ENCODE peak calls at places on chromosomes 11 and 22, in eight cellular contexts. G is A172; X is RPMI7951; U is neural crest cell; D is AG20443; J is heart left ventricle; P is ureter; Y is activated naive CD4-positive, alpha-beta T cell. F is an unnamed sample.

GRCh38 chr11:114762437-114762836 is 84.1 kb downstream of the NXPE2 start:
- DNase-seq in G (peak), X (peak), U (peak), D (peak), J (peak), P (peak), Y (no peak), F (peak)

GRCh38 chr11:19553683-19554333 is 158.8 kb upstream of the NAV2 start:
- DNase-seq in G (peak), X (peak), U (peak), D (peak), J (peak), P (peak), Y (peak), F (peak)

GRCh38 chr11:31437742-31438435 is 68.2 kb downstream of the DNAJC24 start:
- DNase-seq in G (peak), X (no peak), U (no peak), D (no peak), J (no peak), P (no peak), Y (no peak), F (no peak)

GRCh38 chr11:64688534-64688982 is 34.4 kb downstream of the NRXN2 start:
- DNase-seq in G (peak), X (peak), U (peak), D (peak), J (peak), P (peak), Y (peak), F (peak)

GRCh38 chr11:12457030-12457600 is 79.7 kb downstream of the PARVA start:
- DNase-seq in G (no peak), X (peak), U (no peak), D (peak), J (no peak), P (no peak), Y (no peak), F (no peak)

GRCh38 chr22:27669798-27670599 is 131.6 kb downstream of the MN1 start:
- DNase-seq in G (peak), X (peak), U (no peak), D (no peak), J (no peak), P (no peak), Y (no peak), F (peak)

GRCh38 chr22:22770280-22770871 is 117.2 kb upstream of the IGLL5 start:
- DNase-seq in G (peak), X (peak), U (peak), D (peak), J (no peak), P (no peak), Y (no peak), F (peak)

GRCh38 chr11:18229501-18229900 is 7.1 kb downstream of the SAA4 start:
- DNase-seq in G (no peak), X (no peak), U (no peak), D (no peak), J (no peak), P (no peak), Y (no peak), F (no peak)

GRCh38 chr11:103326070-103326794 is 217.0 kb downstream of the DYNC2H1 start:
- DNase-seq in G (peak), X (peak), U (peak), D (peak), J (peak), P (no peak), Y (no peak), F (peak)

GRCh38 chr22:20239063-20239950 is 28.8 kb downstream of the RTN4R start:
- DNase-seq in G (peak), X (no peak), U (no peak), D (peak), J (no peak), P (no peak), Y (no peak), F (peak)

GRCh38 chr11:7899418-7899817 is 31.6 kb downstream of the OR10A6 start:
- DNase-seq in G (no peak), X (peak), U (no peak), D (no peak), J (no peak), P (no peak), Y (no peak), F (no peak)

GRCh38 chr22:45781459-45781858 is 109.8 kb downstream of the ATXN10 start:
- DNase-seq in G (no peak), X (no peak), U (no peak), D (no peak), J (no peak), P (no peak), Y (no peak), F (no peak)

GRCh38 chr11:32213223-32213622 is 122.3 kb downstream of the RCN1 start:
- DNase-seq in G (peak), X (peak), U (no peak), D (peak), J (no peak), P (no peak), Y (no peak), F (no peak)

GRCh38 chr22:39674536-39674935 is 104.0 kb downstream of the CACNA1I start:
- DNase-seq in G (peak), X (peak), U (no peak), D (no peak), J (no peak), P (no peak), Y (no peak), F (no peak)

GRCh38 chr11:35598254-35599125 is 19.8 kb upstream of the FJX1 start:
- DNase-seq in G (peak), X (no peak), U (no peak), D (no peak), J (no peak), P (no peak), Y (no peak), F (peak)

GRCh38 chr22:47408409-47408808 is 646.0 kb downstream of the TBC1D22A start:
- DNase-seq in G (no peak), X (no peak), U (no peak), D (no peak), J (no peak), P (no peak), Y (no peak), F (no peak)

GRCh38 chr11:77151804-77152513 is 23.9 kb downstream of the MYO7A start:
- DNase-seq in G (no peak), X (peak), U (no peak), D (no peak), J (no peak), P (no peak), Y (no peak), F (no peak)

GRCh38 chr11:63548178-63548577 is 11.6 kb downstream of the PLAAT4 start:
- DNase-seq in G (no peak), X (no peak), U (no peak), D (no peak), J (no peak), P (no peak), Y (no peak), F (no peak)

GRCh38 chr11:46524201-46524600 is 69.6 kb downstream of the AMBRA1 start:
- DNase-seq in G (no peak), X (no peak), U (no peak), D (no peak), J (no peak), P (no peak), Y (no peak), F (no peak)

GRCh38 chr11:94650756-94651155 is 83.6 kb downstream of the PIWIL4 start:
- DNase-seq in G (no peak), X (peak), U (no peak), D (peak), J (peak), P (no peak), Y (no peak), F (no peak)

GRCh38 chr22:37560682-37561208 is 465 bp downstream of the CDC42EP1 start:
- DNase-seq in G (peak), X (peak), U (no peak), D (peak), J (peak), P (peak), Y (no peak), F (peak)

GRCh38 chr22:45212306-45212709 is 28.4 kb downstream of the KIAA0930 start:
- DNase-seq in G (peak), X (peak), U (no peak), D (peak), J (peak), P (no peak), Y (no peak), F (peak)

GRCh38 chr11:46886211-46886610 is 32.1 kb downstream of the LRP4 start:
- DNase-seq in G (no peak), X (no peak), U (no peak), D (no peak), J (no peak), P (no peak), Y (no peak), F (no peak)

GRCh38 chr22:28711820-28712777 is 29.5 kb downstream of the CHEK2 start:
- DNase-seq in G (peak), X (peak), U (no peak), D (peak), J (no peak), P (no peak), Y (no peak), F (no peak)

GRCh38 chr11:110962907-110963306 is 250.7 kb upstream of the ARHGAP20 start:
- DNase-seq in G (no peak), X (peak), U (no peak), D (no peak), J (no peak), P (no peak), Y (no peak), F (no peak)

GRCh38 chr22:41766476-41766875 is 34.0 kb upstream of the CCDC134 start:
- DNase-seq in G (no peak), X (no peak), U (no peak), D (no peak), J (no peak), P (no peak), Y (no peak), F (no peak)